ENCODE peak calls at places on chromosome 6, in eight cellular contexts. B is NT2/D1, E is mammary epithelial cell, C is neural progenitor cell, L is mesenchymal stem cell, V is GM23248, K is IMR-90, A is colonic mucosa. X is an unnamed sample. For H3K27me3, the result is how much of the 10 kb centered on the place peaks cover.

GRCh38 chr6:166005401-166005845 is 162.2 kb downstream of the TBXT start:
- DNase-seq in B (no peak), E (no peak), C (peak), L (peak), V (peak), K (peak), A (no peak), X (no peak)

GRCh38 chr6:2168480-2168879 is 76.9 kb downstream of the GMDS start:
- DNase-seq in B (no peak), E (no peak), C (no peak), L (peak), V (peak), K (peak), A (no peak), X (peak)

GRCh38 chr6:22019877-22020276 is 277.0 kb downstream of the PRL start:
- DNase-seq in B (no peak), E (no peak), C (no peak), L (no peak), V (no peak), K (no peak), A (no peak), X (no peak)

GRCh38 chr6:38750968-38751615 is 36.0 kb downstream of the DNAH8 start:
- DNase-seq in B (no peak), E (peak), C (no peak), L (no peak), V (no peak), K (no peak), A (no peak), X (no peak)

GRCh38 chr6:82396964-82397761 is 33.5 kb downstream of the TPBG start:
- DNase-seq in B (no peak), E (peak), C (no peak), L (peak), V (peak), K (peak), A (no peak), X (peak)

GRCh38 chr6:21664263-21665081 is 70.9 kb downstream of the SOX4 start:
- DNase-seq in B (no peak), E (peak), C (peak), L (peak), V (peak), K (no peak), A (peak), X (peak)

GRCh38 chr6:52598123-52598823 is 21.4 kb upstream of the TRAM2 start:
- DNase-seq in B (no peak), E (no peak), C (peak), L (peak), V (peak), K (peak), A (peak), X (peak)

GRCh38 chr6:74431873-74432272 is 735.9 kb downstream of the CD109 start:
- DNase-seq in B (no peak), E (no peak), C (no peak), L (no peak), V (peak), K (peak), A (no peak), X (no peak)

GRCh38 chr6:163427498-163428254 is 13.2 kb downstream of the QKI start:
- DNase-seq in B (no peak), E (peak), C (peak), L (peak), V (peak), K (peak), A (no peak), X (peak)

GRCh38 chr6:105814745-105815536 is 271.2 kb upstream of the PRDM1 start:
- DNase-seq in B (no peak), E (no peak), C (no peak), L (no peak), V (no peak), K (no peak), A (no peak), X (no peak)

GRCh38 chr6:50699086-50699886 is 14.0 kb upstream of the TFAP2D start:
- DNase-seq in B (no peak), E (no peak), C (peak), L (no peak), V (peak), K (no peak), A (no peak), X (no peak)

GRCh38 chr6:114634016-114634415 is 291.2 kb upstream of the HS3ST5 start:
- DNase-seq in B (no peak), E (no peak), C (no peak), L (no peak), V (no peak), K (no peak), A (no peak), X (no peak)

GRCh38 chr6:164751395-164751794 is 558.0 kb downstream of the C6orf118 start:
- DNase-seq in B (no peak), E (no peak), C (no peak), L (no peak), V (no peak), K (no peak), A (no peak), X (no peak)

GRCh38 chr6:128482642-128483041 is 37.8 kb downstream of the PTPRK start:
- DNase-seq in B (no peak), E (no peak), C (peak), L (no peak), V (no peak), K (no peak), A (no peak), X (no peak)

GRCh38 chr6:44049163-44049988 is 77.9 kb downstream of the MRPL14 start:
- DNase-seq in B (no peak), E (peak), C (no peak), L (peak), V (peak), K (peak), A (peak), X (peak)

GRCh38 chr6:164928366-164929154 is 380.8 kb downstream of the C6orf118 start:
- DNase-seq in B (no peak), E (no peak), C (no peak), L (no peak), V (peak), K (no peak), A (no peak), X (peak)

GRCh38 chr6:137782166-137783039 is 84.7 kb upstream of the TNFAIP3 start:
- DNase-seq in B (no peak), E (no peak), C (no peak), L (no peak), V (no peak), K (no peak), A (no peak), X (no peak)

GRCh38 chr6:143337201-143337949 is 113.1 kb downstream of the ADAT2 start:
- DNase-seq in B (peak), E (no peak), C (peak), L (peak), V (no peak), K (peak), A (peak), X (no peak)

GRCh38 chr6:41072836-41073202 is at the start of gene NFYA:
- DNase-seq in B (no peak), E (no peak), C (peak), L (peak), V (no peak), K (peak), A (no peak), X (no peak)

GRCh38 chr6:163346529-163346961 is 68.0 kb upstream of the QKI start:
- DNase-seq in B (no peak), E (no peak), C (peak), L (no peak), V (no peak), K (no peak), A (no peak), X (no peak)

GRCh38 chr6:105029581-105029980 is 72.7 kb downstream of the LIN28B start:
- DNase-seq in B (no peak), E (no peak), C (no peak), L (no peak), V (no peak), K (no peak), A (no peak), X (no peak)

GRCh38 chr6:107485157-107485556 is 4.8 kb upstream of the SOBP start:
- DNase-seq in B (no peak), E (no peak), C (no peak), L (no peak), V (no peak), K (no peak), A (no peak), X (no peak)
- H3K27me3 ChIP-seq in B (under half), E (under half), C (under half), L (half or more), V (under half), K (under half), A (under half), X (under half)

GRCh38 chr6:90109141-90109540 is 187.5 kb downstream of the BACH2 start:
- DNase-seq in B (no peak), E (no peak), C (no peak), L (no peak), V (no peak), K (no peak), A (no peak), X (no peak)

GRCh38 chr6:90105766-90106165 is 190.9 kb downstream of the BACH2 start:
- DNase-seq in B (no peak), E (no peak), C (no peak), L (no peak), V (no peak), K (no peak), A (no peak), X (no peak)

GRCh38 chr6:90107721-90108364 is 188.8 kb downstream of the BACH2 start:
- DNase-seq in B (no peak), E (peak), C (peak), L (no peak), V (no peak), K (no peak), A (no peak), X (no peak)

GRCh38 chr6:90103056-90103793 is 193.4 kb downstream of the BACH2 start:
- DNase-seq in B (no peak), E (no peak), C (no peak), L (peak), V (no peak), K (no peak), A (no peak), X (no peak)

DNA sequence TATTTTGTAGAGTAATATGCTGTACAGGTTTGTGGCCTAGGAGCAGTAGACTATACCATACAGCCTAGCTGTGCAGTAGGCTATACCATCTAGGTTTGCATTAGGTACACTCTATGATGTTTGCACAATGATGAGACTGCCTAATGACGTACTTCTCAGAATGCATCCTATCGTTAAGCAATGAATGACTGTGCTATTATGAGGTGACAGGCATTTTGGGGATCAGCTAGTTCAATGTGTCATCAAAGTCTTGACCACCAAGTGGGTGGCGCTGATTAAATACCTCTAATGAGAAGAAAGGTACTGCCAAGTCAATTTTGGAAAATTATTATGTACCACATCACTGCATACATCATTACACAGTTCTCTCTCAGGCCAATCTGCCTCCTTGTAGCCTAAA is 190.2 kb downstream of the BACH2 start:
- DNase-seq in B (no peak), E (no peak), C (no peak), L (no peak), V (no peak), K (no peak), A (no peak), X (no peak)
- H3K9ac ChIP-seq in B (no peak), E (no peak), C (no peak), L (no peak), V (no peak), K (no peak), A (no peak), X (no peak)

DNA sequence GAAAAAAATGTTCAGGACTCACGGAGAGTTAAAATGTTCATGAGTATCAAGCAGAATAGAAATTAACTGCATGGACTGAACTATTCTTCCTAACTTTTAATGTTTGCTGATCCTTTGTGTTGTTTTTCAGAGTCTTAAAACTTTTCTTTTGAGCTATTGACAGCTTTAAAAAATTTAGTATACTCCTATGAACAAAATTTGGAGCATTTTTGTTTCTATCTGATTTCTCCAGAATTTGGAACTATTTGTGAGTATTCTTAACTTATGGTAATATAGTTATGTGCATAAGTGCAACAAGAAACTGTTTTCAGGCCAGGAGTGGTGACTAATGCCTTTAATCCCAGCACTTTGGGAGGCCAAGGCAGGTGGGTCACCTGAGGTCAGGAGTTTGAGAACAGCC is 104.0 kb upstream of the MAP3K4 start:
- DNase-seq in B (no peak), E (no peak), C (no peak), L (no peak), V (no peak), K (no peak), A (no peak), X (no peak)
- H3K27me3 ChIP-seq in B (under half), E (under half), C (under half), L (under half), V (under half), K (under half), A (under half), X (under half)

GRCh38 chr6:154462425-154462824 is 48.1 kb downstream of the CNKSR3 start:
- DNase-seq in B (no peak), E (no peak), C (no peak), L (no peak), V (no peak), K (no peak), A (no peak), X (no peak)
- H3K9ac ChIP-seq in B (no peak), E (no peak), C (no peak), L (no peak), V (no peak), K (no peak), A (no peak), X (no peak)

GRCh38 chr6:28603920-28604319 is 78.2 kb downstream of the GPX5 start:
- DNase-seq in B (no peak), E (no peak), C (peak), L (no peak), V (no peak), K (no peak), A (no peak), X (no peak)

GRCh38 chr6:28609672-28610071 is 84.0 kb downstream of the GPX5 start:
- DNase-seq in B (no peak), E (no peak), C (no peak), L (no peak), V (no peak), K (no peak), A (no peak), X (no peak)

GRCh38 chr6:28606424-28607391 is 81.0 kb downstream of the GPX5 start:
- DNase-seq in B (peak), E (peak), C (peak), L (peak), V (peak), K (peak), A (no peak), X (peak)

GRCh38 chr6:28607990-28608389 is 82.3 kb downstream of the GPX5 start:
- DNase-seq in B (no peak), E (no peak), C (no peak), L (no peak), V (no peak), K (no peak), A (no peak), X (no peak)
- H3K27me3 ChIP-seq in B (under half), E (under half), C (under half), L (under half), V (under half), K (under half), A (under half), X (under half)